ENCODE peak calls at places on chromosomes 5 and 9, in seven cellular contexts. One of them, this sample, is unnamed. For H3K4me1 and H3K36me3, the result is how much of the 10 kb centered on the place peaks cover.

GRCh38 chr5:176780071-176780850 is 30.1 kb upstream of the UNC5A start:
- DNase-seq in psoas muscle: no peak
- DNase-seq in spleen: peak
- DNase-seq in lung: no peak
- DNase-seq in body of pancreas: no peak
- DNase-seq in neuronal stem cell: no peak
- DNase-seq in tibial artery: no peak
- DNase-seq in this sample: no peak

GRCh38 chr5:167143726-167144125 is 1147.7 kb upstream of the WWC1 start:
- DNase-seq in lung: no peak
- DNase-seq in body of pancreas: no peak
- DNase-seq in neuronal stem cell: no peak
- DNase-seq in tibial artery: no peak
- DNase-seq in psoas muscle: no peak
- DNase-seq in spleen: no peak
- DNase-seq in this sample: peak

GRCh38 chr5:9282211-9282610 is 263.7 kb downstream of the SEMA5A start:
- DNase-seq in psoas muscle: no peak
- DNase-seq in neuronal stem cell: no peak
- DNase-seq in body of pancreas: no peak
- DNase-seq in spleen: no peak
- DNase-seq in lung: no peak
- DNase-seq in tibial artery: no peak
- DNase-seq in this sample: no peak

GRCh38 chr5:5380298-5380697 is 42.2 kb upstream of the ICE1 start:
- DNase-seq in body of pancreas: no peak
- DNase-seq in lung: no peak
- DNase-seq in tibial artery: no peak
- DNase-seq in spleen: no peak
- DNase-seq in neuronal stem cell: no peak
- DNase-seq in psoas muscle: no peak
- DNase-seq in this sample: no peak

GRCh38 chr5:59036274-59036961 is 453.5 kb downstream of the RAB3C start:
- DNase-seq in tibial artery: peak
- DNase-seq in neuronal stem cell: no peak
- DNase-seq in spleen: no peak
- DNase-seq in body of pancreas: no peak
- DNase-seq in lung: peak
- DNase-seq in psoas muscle: peak
- DNase-seq in this sample: no peak

GRCh38 chr5:36739751-36740221 is 133.4 kb downstream of the SLC1A3 start:
- DNase-seq in neuronal stem cell: peak
- DNase-seq in psoas muscle: peak
- DNase-seq in body of pancreas: peak
- DNase-seq in tibial artery: peak
- DNase-seq in spleen: no peak
- DNase-seq in lung: peak
- DNase-seq in this sample: peak

GRCh38 chr5:2579126-2579525 is 172.4 kb downstream of the IRX2 start:
- DNase-seq in lung: no peak
- DNase-seq in psoas muscle: no peak
- DNase-seq in body of pancreas: no peak
- DNase-seq in neuronal stem cell: no peak
- DNase-seq in spleen: no peak
- DNase-seq in tibial artery: no peak
- DNase-seq in this sample: no peak

GRCh38 chr5:138464388-138465287 is 641 bp upstream of the EGR1 start:
- DNase-seq in lung: peak
- DNase-seq in neuronal stem cell: peak
- DNase-seq in tibial artery: peak
- DNase-seq in psoas muscle: peak
- DNase-seq in body of pancreas: peak
- DNase-seq in spleen: peak
- DNase-seq in this sample: no peak

GRCh38 chr9:77163889-77164288 is 13.4 kb upstream of the VPS13A start:
- DNase-seq in psoas muscle: no peak
- DNase-seq in neuronal stem cell: no peak
- DNase-seq in body of pancreas: no peak
- DNase-seq in spleen: no peak
- DNase-seq in lung: no peak
- DNase-seq in tibial artery: no peak
- DNase-seq in this sample: no peak

GRCh38 chr5:59755476-59755875 is 138.1 kb downstream of the PDE4D start:
- DNase-seq in tibial artery: no peak
- DNase-seq in spleen: no peak
- DNase-seq in lung: no peak
- DNase-seq in neuronal stem cell: no peak
- DNase-seq in body of pancreas: no peak
- DNase-seq in psoas muscle: no peak
- DNase-seq in this sample: no peak

GRCh38 chr9:69029535-69029934 is 6.0 kb upstream of the FXN start:
- DNase-seq in psoas muscle: no peak
- DNase-seq in lung: no peak
- DNase-seq in spleen: no peak
- DNase-seq in neuronal stem cell: no peak
- DNase-seq in body of pancreas: no peak
- DNase-seq in tibial artery: no peak
- DNase-seq in this sample: no peak

GRCh38 chr5:170960567-170960966 is 98.7 kb downstream of the RANBP17 start:
- DNase-seq in spleen: no peak
- DNase-seq in lung: no peak
- DNase-seq in tibial artery: no peak
- DNase-seq in neuronal stem cell: no peak
- DNase-seq in body of pancreas: no peak
- DNase-seq in psoas muscle: no peak
- DNase-seq in this sample: no peak

GRCh38 chr5:131068893-131069643 is 96.0 kb downstream of the HINT1 start:
- DNase-seq in lung: no peak
- DNase-seq in psoas muscle: no peak
- DNase-seq in body of pancreas: no peak
- DNase-seq in tibial artery: no peak
- DNase-seq in spleen: peak
- DNase-seq in neuronal stem cell: no peak
- DNase-seq in this sample: no peak

GRCh38 chr5:157570801-157571200 is 4.8 kb downstream of the ADAM19 start:
- DNase-seq in neuronal stem cell: no peak
- DNase-seq in spleen: no peak
- DNase-seq in body of pancreas: no peak
- DNase-seq in psoas muscle: no peak
- DNase-seq in lung: no peak
- DNase-seq in tibial artery: no peak
- DNase-seq in this sample: no peak

GRCh38 chr9:4116708-4117460 is 183.0 kb downstream of the GLIS3 start:
- DNase-seq in tibial artery: peak
- DNase-seq in spleen: no peak
- DNase-seq in psoas muscle: no peak
- DNase-seq in neuronal stem cell: no peak
- DNase-seq in body of pancreas: no peak
- DNase-seq in lung: no peak
- DNase-seq in this sample: no peak

GRCh38 chr9:14306188-14306587 is 7.8 kb downstream of the NFIB start:
- DNase-seq in neuronal stem cell: no peak
- DNase-seq in spleen: no peak
- DNase-seq in psoas muscle: no peak
- DNase-seq in lung: no peak
- DNase-seq in tibial artery: no peak
- DNase-seq in body of pancreas: no peak
- DNase-seq in this sample: no peak

GRCh38 chr5:147216552-147217154 is 18.2 kb upstream of the STK32A start:
- DNase-seq in spleen: no peak
- DNase-seq in neuronal stem cell: no peak
- DNase-seq in psoas muscle: no peak
- DNase-seq in tibial artery: no peak
- DNase-seq in body of pancreas: no peak
- DNase-seq in lung: no peak
- DNase-seq in this sample: no peak

GRCh38 chr5:151673421-151673820 is 13.3 kb downstream of the SPARC start:
- DNase-seq in lung: no peak
- DNase-seq in neuronal stem cell: no peak
- DNase-seq in psoas muscle: no peak
- DNase-seq in spleen: no peak
- DNase-seq in tibial artery: no peak
- DNase-seq in body of pancreas: no peak
- DNase-seq in this sample: no peak

GRCh38 chr9:114033397-114034103 is 44.5 kb downstream of the AMBP start:
- DNase-seq in lung: peak
- DNase-seq in tibial artery: no peak
- DNase-seq in psoas muscle: peak
- DNase-seq in spleen: peak
- DNase-seq in neuronal stem cell: peak
- DNase-seq in body of pancreas: peak
- DNase-seq in this sample: peak

DNA sequence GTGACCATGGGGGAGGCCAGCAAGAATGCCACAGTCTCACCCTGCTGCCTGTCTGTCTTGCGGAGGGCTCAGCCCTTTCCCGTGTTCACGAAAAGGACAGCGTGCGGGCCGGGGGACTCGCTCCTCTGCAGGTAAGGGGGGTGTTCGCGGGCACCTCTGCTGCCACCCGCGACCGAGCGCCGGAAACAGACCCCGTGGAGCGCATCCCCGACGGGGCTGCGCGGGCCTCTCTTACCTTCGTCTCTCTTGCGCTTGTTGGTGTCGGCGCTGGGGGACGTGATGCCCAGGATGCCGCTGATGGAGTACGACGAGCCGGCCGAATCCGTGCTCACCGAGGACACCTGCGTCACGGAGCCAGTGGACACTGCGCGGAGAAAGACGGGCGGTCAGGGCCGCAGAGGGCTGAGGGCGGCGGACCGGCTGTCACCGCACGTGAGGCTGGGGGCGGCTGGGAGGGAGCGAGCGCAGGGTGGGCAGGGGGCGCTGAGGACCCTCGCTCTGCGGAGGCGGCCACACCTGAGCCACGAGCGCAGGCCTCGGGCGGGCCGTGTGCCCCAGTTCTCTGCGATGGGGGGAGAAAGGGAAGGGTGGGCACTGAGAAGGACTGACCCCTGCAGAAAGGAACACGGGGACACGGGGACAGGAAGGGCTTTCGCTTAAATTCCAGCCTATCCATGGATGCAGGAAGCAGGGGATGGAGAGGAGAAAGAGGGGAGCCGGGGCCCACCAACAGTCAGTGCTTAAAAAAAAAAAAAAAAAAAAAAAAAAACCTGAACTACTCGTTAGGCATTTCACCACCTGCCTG is 31.5 kb downstream of the PAX5 start:
- DNase-seq in neuronal stem cell: no peak
- DNase-seq in lung: no peak
- DNase-seq in psoas muscle: no peak
- DNase-seq in spleen: peak
- DNase-seq in body of pancreas: no peak
- DNase-seq in tibial artery: no peak
- DNase-seq in this sample: no peak
- H3K4me1 ChIP-seq in neuronal stem cell: under half
- H3K4me1 ChIP-seq in lung: under half
- H3K4me1 ChIP-seq in psoas muscle: under half
- H3K4me1 ChIP-seq in spleen: under half
- H3K4me1 ChIP-seq in body of pancreas: under half
- H3K4me1 ChIP-seq in tibial artery: under half
- H3K4me1 ChIP-seq in this sample: under half

DNA sequence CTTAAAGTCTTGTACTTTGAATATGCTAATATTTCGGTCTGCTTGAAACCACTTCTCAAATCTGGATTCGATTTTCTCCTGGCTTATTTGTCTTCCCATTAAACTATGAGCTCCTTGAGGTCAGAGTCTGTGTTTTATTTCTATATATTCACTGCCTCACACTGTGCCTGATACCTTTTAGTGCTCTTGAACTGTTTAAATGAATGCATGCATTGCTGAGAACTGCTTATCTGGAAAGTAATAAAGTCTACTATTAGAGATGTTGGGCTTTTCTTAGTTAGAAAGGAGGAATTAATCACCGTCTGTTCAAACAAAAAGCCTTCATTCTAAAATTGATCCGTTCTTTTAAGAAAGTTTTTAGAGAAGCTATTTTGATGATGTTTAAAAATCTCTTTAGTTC is 6.0 kb downstream of the CREBRF start:
- DNase-seq in neuronal stem cell: no peak
- DNase-seq in spleen: no peak
- DNase-seq in tibial artery: no peak
- DNase-seq in body of pancreas: no peak
- DNase-seq in lung: no peak
- DNase-seq in psoas muscle: no peak
- DNase-seq in this sample: no peak
- H3K4me3 ChIP-seq in neuronal stem cell: no peak
- H3K4me3 ChIP-seq in spleen: no peak
- H3K4me3 ChIP-seq in tibial artery: no peak
- H3K4me3 ChIP-seq in body of pancreas: no peak
- H3K4me3 ChIP-seq in lung: no peak
- H3K4me3 ChIP-seq in psoas muscle: no peak
- H3K4me3 ChIP-seq in this sample: no peak

GRCh38 chr5:179152941-179153340 is 92.8 kb downstream of the ZNF354C start:
- DNase-seq in neuronal stem cell: no peak
- DNase-seq in spleen: peak
- DNase-seq in body of pancreas: no peak
- DNase-seq in tibial artery: peak
- DNase-seq in psoas muscle: no peak
- DNase-seq in lung: no peak
- DNase-seq in this sample: no peak
- H3K36me3 ChIP-seq in neuronal stem cell: under half
- H3K36me3 ChIP-seq in spleen: half or more
- H3K36me3 ChIP-seq in body of pancreas: under half
- H3K36me3 ChIP-seq in tibial artery: under half
- H3K36me3 ChIP-seq in psoas muscle: under half
- H3K36me3 ChIP-seq in lung: under half
- H3K36me3 ChIP-seq in this sample: under half

GRCh38 chr9:120937596-120937995 is 11.0 kb upstream of the TRAF1 start:
- DNase-seq in body of pancreas: no peak
- DNase-seq in psoas muscle: no peak
- DNase-seq in spleen: no peak
- DNase-seq in lung: no peak
- DNase-seq in neuronal stem cell: no peak
- DNase-seq in tibial artery: no peak
- DNase-seq in this sample: no peak
- H3K4me1 ChIP-seq in body of pancreas: under half
- H3K4me1 ChIP-seq in psoas muscle: under half
- H3K4me1 ChIP-seq in spleen: under half
- H3K4me1 ChIP-seq in lung: under half
- H3K4me1 ChIP-seq in neuronal stem cell: under half
- H3K4me1 ChIP-seq in tibial artery: half or more
- H3K4me1 ChIP-seq in this sample: under half

DNA sequence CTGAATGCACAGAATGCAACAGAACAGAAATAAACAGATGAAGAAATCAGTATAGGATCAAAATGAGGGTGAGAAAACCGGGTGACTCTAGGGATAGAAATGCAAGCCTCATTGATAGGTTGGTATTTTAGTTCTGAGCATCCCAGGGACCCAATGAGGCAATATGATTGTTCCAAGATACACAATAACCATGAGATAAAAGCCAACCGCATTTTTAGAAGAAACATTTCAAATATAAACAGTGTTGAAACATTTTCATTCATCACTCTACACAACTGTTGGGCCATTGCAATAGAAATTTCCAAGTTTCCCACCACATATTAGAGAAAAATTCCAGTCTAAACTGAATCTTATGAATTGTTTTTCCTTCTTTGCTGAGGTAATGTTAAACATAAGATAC is 452.3 kb upstream of the PTGER4 start:
- DNase-seq in psoas muscle: no peak
- DNase-seq in body of pancreas: no peak
- DNase-seq in neuronal stem cell: no peak
- DNase-seq in lung: no peak
- DNase-seq in spleen: no peak
- DNase-seq in tibial artery: no peak
- DNase-seq in this sample: no peak
- H3K4me3 ChIP-seq in psoas muscle: no peak
- H3K4me3 ChIP-seq in body of pancreas: no peak
- H3K4me3 ChIP-seq in neuronal stem cell: no peak
- H3K4me3 ChIP-seq in lung: no peak
- H3K4me3 ChIP-seq in spleen: no peak
- H3K4me3 ChIP-seq in tibial artery: no peak
- H3K4me3 ChIP-seq in this sample: no peak

This sample was measured in iPS DF 6.9.